ENCODE peak calls at places on chromosomes 1 and 21, in five cellular contexts. I, H, W, A and C are unnamed samples.

GRCh38 chr1:241518447-241519307 is 878 bp downstream of the FH start:
- DNase-seq in I (peak), H (peak), W (no peak), A (peak), C (no peak)

GRCh38 chr1:1197551-1198422 is 8.6 kb downstream of the TNFRSF18 start:
- DNase-seq in H (no peak), A (no peak), W (no peak), I (no peak), C (no peak)

GRCh38 chr1:3356827-3357457 is 97.5 kb upstream of the ARHGEF16 start:
- DNase-seq in W (no peak), H (no peak), I (no peak), A (no peak), C (no peak)

GRCh38 chr1:210022044-210022443 is 84.0 kb downstream of the SYT14 start:
- DNase-seq in H (no peak), I (no peak), A (no peak), W (no peak), C (no peak)

GRCh38 chr1:104671684-104672353 is 922.1 kb downstream of the AMY1C start:
- DNase-seq in W (no peak), A (no peak), I (no peak), H (no peak), C (no peak)

GRCh38 chr1:60694980-60695379 is 387.4 kb upstream of the NFIA start:
- DNase-seq in W (no peak), H (no peak), I (no peak), A (no peak), C (no peak)

GRCh38 chr1:209435654-209436566 is 147.6 kb upstream of the CAMK1G start:
- DNase-seq in H (peak), I (no peak), W (peak), A (peak), C (peak)

GRCh38 chr21:35226302-35226701 is 177.2 kb upstream of the RUNX1 start:
- DNase-seq in H (no peak), A (peak), I (no peak), W (no peak), C (no peak)

GRCh38 chr1:91499904-91500755 is 521 bp upstream of the CDC7 start:
- DNase-seq in W (no peak), H (no peak), A (no peak), I (no peak), C (no peak)

GRCh38 chr1:40984066-40984465 is 4.6 kb downstream of the CTPS1 start:
- DNase-seq in I (no peak), H (no peak), A (peak), W (no peak), C (no peak)

DNA sequence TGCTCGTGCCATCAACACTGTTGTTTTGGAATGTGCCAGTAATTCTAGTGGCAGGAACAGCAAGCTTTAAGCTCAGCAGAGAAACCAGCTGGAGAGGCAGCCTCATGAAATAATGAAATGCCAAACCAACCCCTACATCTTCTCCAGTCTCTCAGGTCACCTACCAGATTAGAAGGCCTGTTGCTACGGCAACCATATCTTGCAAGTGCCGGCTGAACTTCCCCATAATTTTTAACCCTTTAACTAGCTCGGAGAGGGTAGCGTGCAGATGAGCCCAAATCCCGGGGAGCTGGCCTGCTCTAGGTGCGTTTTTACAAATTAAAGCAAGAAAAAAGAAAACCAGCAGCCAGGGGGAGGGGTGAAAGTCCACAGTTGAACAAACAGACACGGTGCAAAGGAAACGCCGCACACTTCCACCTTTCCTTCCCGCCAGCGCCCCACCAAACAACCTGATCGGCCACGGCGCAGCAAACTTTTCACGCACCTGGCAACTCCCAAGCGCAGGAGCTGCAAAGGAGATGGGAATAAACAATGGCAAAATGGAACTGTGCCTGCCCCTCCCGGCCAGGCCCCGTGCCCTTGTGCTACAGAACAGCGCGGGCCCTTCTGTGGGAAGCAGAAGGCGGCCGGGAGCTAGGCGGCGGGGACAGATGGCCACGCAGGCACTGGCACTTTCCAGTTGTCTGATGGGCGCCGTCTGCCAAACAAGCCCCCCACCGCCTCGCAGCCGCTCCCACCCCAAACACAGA is 50.1 kb downstream of the SSBP3 start:
- DNase-seq in W (no peak), A (no peak), H (peak), I (peak), C (peak)
- H3K4me3 ChIP-seq in W (no peak), A (no peak), H (no peak), I (peak), C (no peak)

GRCh38 chr1:236395780-236396664 is 1.9 kb downstream of the EDARADD start:
- DNase-seq in H (no peak), A (no peak), I (no peak), W (no peak), C (no peak)
- H3K4me3 ChIP-seq in H (peak), A (peak), I (peak), W (peak), C (peak)

DNA sequence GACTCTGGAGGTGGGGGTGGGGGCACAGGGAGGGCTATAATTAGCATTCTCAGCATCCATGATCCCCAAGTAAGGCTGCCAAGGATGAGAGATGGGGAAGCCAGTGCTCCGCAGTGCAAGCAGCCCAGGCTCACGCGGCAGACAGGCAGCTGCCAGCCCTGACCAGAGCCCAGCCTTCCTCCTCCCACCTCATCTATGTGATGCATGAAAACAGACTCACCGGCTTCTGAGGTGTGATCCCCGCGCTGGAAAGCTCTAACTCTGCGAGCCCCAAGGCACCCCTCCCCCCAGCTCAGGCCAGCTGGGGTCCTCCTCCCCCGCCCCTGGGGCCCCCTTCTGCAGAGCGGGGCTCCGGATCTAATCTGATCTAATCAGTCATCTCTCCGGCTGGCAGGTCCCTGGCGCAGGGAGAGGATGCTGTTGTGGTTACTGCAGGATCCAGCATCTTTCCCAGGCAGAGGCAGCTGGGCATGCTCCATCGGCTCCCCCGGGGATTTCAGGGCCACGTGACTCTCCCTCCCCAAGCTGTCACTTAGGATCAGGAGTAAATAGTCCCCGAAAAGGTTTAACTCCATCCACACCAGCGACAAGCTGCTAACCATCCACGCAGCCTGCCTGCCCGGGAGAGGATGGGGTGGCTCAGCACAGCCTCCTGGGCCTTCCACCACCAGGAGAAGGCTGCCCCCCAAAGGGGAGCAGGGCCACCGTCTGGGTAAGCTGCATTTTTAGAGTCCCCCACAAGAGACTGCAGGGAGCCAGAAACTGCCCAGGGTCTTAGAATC is at the start of gene PLEKHA6:
- DNase-seq in A (peak), I (no peak), W (no peak), H (no peak), C (peak)
- H3K4me3 ChIP-seq in A (no peak), I (no peak), W (no peak), H (no peak), C (no peak)

GRCh38 chr1:97791251-97791650 is 129.6 kb downstream of the DPYD start:
- DNase-seq in W (no peak), A (no peak), I (no peak), H (no peak), C (peak)
- H3K4me3 ChIP-seq in W (no peak), A (no peak), I (no peak), H (no peak), C (no peak)

DNA sequence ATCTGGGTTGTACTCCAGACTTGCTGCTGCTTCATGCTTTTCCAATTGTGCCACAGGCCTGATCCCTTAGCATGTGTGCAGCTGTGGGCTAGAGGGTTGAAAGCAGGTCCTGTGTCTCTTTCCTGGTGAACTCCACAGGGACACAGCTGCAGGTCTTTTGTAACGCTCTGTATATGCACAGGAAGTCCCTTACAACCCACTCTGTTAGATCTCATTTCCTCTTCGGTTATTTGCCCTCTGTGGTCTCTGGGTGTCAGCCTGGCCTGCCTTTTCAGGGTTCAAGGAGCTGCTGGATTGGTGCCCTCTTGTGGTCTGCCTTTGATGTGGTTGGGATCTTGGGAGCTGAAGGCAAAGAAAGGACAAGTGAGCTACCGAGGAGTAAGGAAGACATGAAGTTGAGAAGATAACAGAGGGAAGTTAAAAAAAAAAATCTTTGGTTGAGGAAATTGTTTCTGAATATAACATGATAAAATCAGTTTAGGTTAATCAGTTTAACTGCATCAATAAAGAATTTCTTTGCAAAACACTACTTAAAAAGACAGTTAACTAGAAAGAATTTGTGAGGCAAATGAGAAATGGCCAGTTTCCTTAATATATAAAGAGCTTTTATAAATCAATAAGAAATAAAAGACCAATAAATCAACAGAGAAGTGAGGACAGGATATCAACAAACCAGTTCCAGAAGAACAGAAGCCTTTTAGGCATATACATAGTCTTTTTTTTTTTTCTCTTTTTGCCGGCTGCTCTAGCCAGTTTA is 44.1 kb downstream of the UCK2 start:
- DNase-seq in H (peak), I (peak), W (peak), A (peak), C (peak)
- H3K4me3 ChIP-seq in H (no peak), I (peak), W (no peak), A (no peak), C (peak)

GRCh38 chr1:32318127-32318869 is 17.7 kb downstream of the MARCKSL1 start:
- DNase-seq in A (no peak), I (no peak), W (no peak), H (no peak), C (no peak)
- H3K4me3 ChIP-seq in A (no peak), I (no peak), W (no peak), H (no peak), C (no peak)

GRCh38 chr1:59539961-59540681 is 243.2 kb downstream of the FGGY start:
- DNase-seq in W (no peak), A (no peak), H (no peak), I (no peak), C (no peak)
- H3K4me3 ChIP-seq in W (no peak), A (no peak), H (no peak), I (no peak), C (no peak)